ENCODE peak calls at places on chromosomes 7 and 10, in nine cellular contexts. One of them, this sample, is unnamed. For H3K36me3 and H3K4me1, the result is how much of the 10 kb centered on the place peaks cover.

GRCh38 chr10:88974446-88975376 is 15.9 kb upstream of the FAS start:
- DNase-seq in body of pancreas: peak
- DNase-seq in suprapubic skin: no peak
- DNase-seq in colonic mucosa: no peak
- DNase-seq in heart right ventricle: no peak
- DNase-seq in GM23338: no peak
- DNase-seq in heart left ventricle: no peak
- DNase-seq in cardiac muscle cell: peak
- DNase-seq in Karpas-422: no peak
- DNase-seq in this sample: no peak

GRCh38 chr7:56479748-56480147 is 363.5 kb upstream of the NUPR2 start:
- DNase-seq in body of pancreas: no peak
- DNase-seq in suprapubic skin: no peak
- DNase-seq in colonic mucosa: no peak
- DNase-seq in heart right ventricle: no peak
- DNase-seq in GM23338: no peak
- DNase-seq in heart left ventricle: no peak
- DNase-seq in cardiac muscle cell: no peak
- DNase-seq in Karpas-422: no peak
- DNase-seq in this sample: no peak

GRCh38 chr10:75959209-75959608 is 527.8 kb downstream of the LRMDA start:
- DNase-seq in body of pancreas: no peak
- DNase-seq in suprapubic skin: no peak
- DNase-seq in colonic mucosa: no peak
- DNase-seq in heart right ventricle: no peak
- DNase-seq in GM23338: no peak
- DNase-seq in heart left ventricle: no peak
- DNase-seq in cardiac muscle cell: peak
- DNase-seq in Karpas-422: no peak
- DNase-seq in this sample: peak

GRCh38 chr7:138948403-138948802 is 32.8 kb downstream of the KIAA1549 start:
- DNase-seq in body of pancreas: no peak
- DNase-seq in suprapubic skin: no peak
- DNase-seq in colonic mucosa: no peak
- DNase-seq in heart right ventricle: no peak
- DNase-seq in GM23338: no peak
- DNase-seq in heart left ventricle: no peak
- DNase-seq in cardiac muscle cell: no peak
- DNase-seq in Karpas-422: no peak
- DNase-seq in this sample: no peak

GRCh38 chr7:150311146-150311545 is 12.0 kb upstream of the LRRC61 start:
- DNase-seq in body of pancreas: no peak
- DNase-seq in suprapubic skin: no peak
- DNase-seq in colonic mucosa: no peak
- DNase-seq in heart right ventricle: no peak
- DNase-seq in GM23338: no peak
- DNase-seq in heart left ventricle: no peak
- DNase-seq in cardiac muscle cell: no peak
- DNase-seq in Karpas-422: no peak
- DNase-seq in this sample: no peak

GRCh38 chr7:130351664-130352015 is 7.0 kb downstream of the CPA5 start:
- DNase-seq in body of pancreas: no peak
- DNase-seq in suprapubic skin: no peak
- DNase-seq in colonic mucosa: no peak
- DNase-seq in heart right ventricle: no peak
- DNase-seq in GM23338: no peak
- DNase-seq in heart left ventricle: no peak
- DNase-seq in cardiac muscle cell: no peak
- DNase-seq in Karpas-422: no peak
- DNase-seq in this sample: no peak

GRCh38 chr10:94397549-94398370 is 4.6 kb upstream of the TBC1D12 start:
- DNase-seq in body of pancreas: no peak
- DNase-seq in suprapubic skin: no peak
- DNase-seq in colonic mucosa: no peak
- DNase-seq in heart right ventricle: no peak
- DNase-seq in GM23338: peak
- DNase-seq in heart left ventricle: no peak
- DNase-seq in cardiac muscle cell: peak
- DNase-seq in Karpas-422: no peak
- DNase-seq in this sample: peak

GRCh38 chr7:119197872-119198527 is 973.5 kb downstream of the ANKRD7 start:
- DNase-seq in body of pancreas: peak
- DNase-seq in suprapubic skin: no peak
- DNase-seq in colonic mucosa: peak
- DNase-seq in heart right ventricle: no peak
- DNase-seq in GM23338: peak
- DNase-seq in heart left ventricle: no peak
- DNase-seq in cardiac muscle cell: peak
- DNase-seq in Karpas-422: peak
- DNase-seq in this sample: no peak

GRCh38 chr7:81330108-81330507 is 411.3 kb upstream of the SEMA3C start:
- DNase-seq in body of pancreas: no peak
- DNase-seq in suprapubic skin: no peak
- DNase-seq in colonic mucosa: peak
- DNase-seq in heart right ventricle: no peak
- DNase-seq in GM23338: no peak
- DNase-seq in heart left ventricle: no peak
- DNase-seq in cardiac muscle cell: no peak
- DNase-seq in Karpas-422: no peak
- DNase-seq in this sample: no peak

GRCh38 chr10:82497451-82497850 is 622.5 kb downstream of the NRG3 start:
- DNase-seq in body of pancreas: no peak
- DNase-seq in suprapubic skin: no peak
- DNase-seq in colonic mucosa: no peak
- DNase-seq in heart right ventricle: no peak
- DNase-seq in GM23338: no peak
- DNase-seq in heart left ventricle: no peak
- DNase-seq in cardiac muscle cell: peak
- DNase-seq in Karpas-422: no peak
- DNase-seq in this sample: no peak

GRCh38 chr7:28726563-28726962 is 231.6 kb downstream of the TRIL start:
- DNase-seq in body of pancreas: no peak
- DNase-seq in suprapubic skin: no peak
- DNase-seq in colonic mucosa: no peak
- DNase-seq in heart right ventricle: no peak
- DNase-seq in GM23338: no peak
- DNase-seq in heart left ventricle: no peak
- DNase-seq in cardiac muscle cell: no peak
- DNase-seq in Karpas-422: no peak
- DNase-seq in this sample: no peak

GRCh38 chr10:33143160-33143728 is 185.2 kb upstream of the ITGB1 start:
- DNase-seq in body of pancreas: no peak
- DNase-seq in suprapubic skin: no peak
- DNase-seq in colonic mucosa: no peak
- DNase-seq in heart right ventricle: no peak
- DNase-seq in GM23338: no peak
- DNase-seq in heart left ventricle: no peak
- DNase-seq in cardiac muscle cell: peak
- DNase-seq in Karpas-422: no peak
- DNase-seq in this sample: peak

GRCh38 chr7:111090834-111091233 is at the start of gene LRRN3:
- DNase-seq in body of pancreas: peak
- DNase-seq in suprapubic skin: no peak
- DNase-seq in colonic mucosa: no peak
- DNase-seq in heart right ventricle: peak
- DNase-seq in GM23338: peak
- DNase-seq in heart left ventricle: peak
- DNase-seq in cardiac muscle cell: peak
- DNase-seq in Karpas-422: no peak
- DNase-seq in this sample: peak

GRCh38 chr10:6580279-6581029 is 378 bp upstream of the PRKCQ start:
- DNase-seq in body of pancreas: peak
- DNase-seq in suprapubic skin: no peak
- DNase-seq in colonic mucosa: peak
- DNase-seq in heart right ventricle: peak
- DNase-seq in GM23338: peak
- DNase-seq in heart left ventricle: peak
- DNase-seq in cardiac muscle cell: peak
- DNase-seq in Karpas-422: peak
- DNase-seq in this sample: peak

GRCh38 chr10:13834581-13835286 is 248.0 kb downstream of the PRPF18 start:
- DNase-seq in body of pancreas: peak
- DNase-seq in suprapubic skin: no peak
- DNase-seq in colonic mucosa: no peak
- DNase-seq in heart right ventricle: peak
- DNase-seq in GM23338: peak
- DNase-seq in heart left ventricle: no peak
- DNase-seq in cardiac muscle cell: peak
- DNase-seq in Karpas-422: no peak
- DNase-seq in this sample: no peak

GRCh38 chr10:30662809-30663208 is 33.3 kb upstream of the LYZL2 start:
- DNase-seq in body of pancreas: no peak
- DNase-seq in suprapubic skin: no peak
- DNase-seq in colonic mucosa: no peak
- DNase-seq in heart right ventricle: no peak
- DNase-seq in GM23338: no peak
- DNase-seq in heart left ventricle: no peak
- DNase-seq in cardiac muscle cell: no peak
- DNase-seq in Karpas-422: no peak
- DNase-seq in this sample: no peak

GRCh38 chr7:114649689-114650088 is 235.1 kb downstream of the FOXP2 start:
- DNase-seq in body of pancreas: no peak
- DNase-seq in suprapubic skin: no peak
- DNase-seq in colonic mucosa: no peak
- DNase-seq in heart right ventricle: no peak
- DNase-seq in GM23338: no peak
- DNase-seq in heart left ventricle: no peak
- DNase-seq in cardiac muscle cell: no peak
- DNase-seq in Karpas-422: no peak
- DNase-seq in this sample: no peak

GRCh38 chr10:119714484-119714816 is 11.4 kb upstream of the INPP5F start:
- DNase-seq in body of pancreas: no peak
- DNase-seq in suprapubic skin: no peak
- DNase-seq in colonic mucosa: no peak
- DNase-seq in heart right ventricle: no peak
- DNase-seq in GM23338: no peak
- DNase-seq in heart left ventricle: no peak
- DNase-seq in cardiac muscle cell: no peak
- DNase-seq in Karpas-422: no peak
- DNase-seq in this sample: no peak

GRCh38 chr10:61472090-61472674 is 19.0 kb upstream of the TMEM26 start:
- DNase-seq in body of pancreas: no peak
- DNase-seq in suprapubic skin: no peak
- DNase-seq in colonic mucosa: no peak
- DNase-seq in heart right ventricle: no peak
- DNase-seq in GM23338: peak
- DNase-seq in heart left ventricle: no peak
- DNase-seq in cardiac muscle cell: no peak
- DNase-seq in Karpas-422: no peak
- DNase-seq in this sample: no peak

GRCh38 chr10:99888623-99889022 is 106.2 kb downstream of the ABCC2 start:
- DNase-seq in body of pancreas: no peak
- DNase-seq in suprapubic skin: no peak
- DNase-seq in colonic mucosa: no peak
- DNase-seq in heart right ventricle: no peak
- DNase-seq in GM23338: no peak
- DNase-seq in heart left ventricle: no peak
- DNase-seq in cardiac muscle cell: peak
- DNase-seq in Karpas-422: no peak
- DNase-seq in this sample: peak

GRCh38 chr10:99895867-99896266 is 113.4 kb downstream of the ABCC2 start:
- DNase-seq in body of pancreas: no peak
- DNase-seq in suprapubic skin: no peak
- DNase-seq in colonic mucosa: no peak
- DNase-seq in heart right ventricle: no peak
- DNase-seq in GM23338: no peak
- DNase-seq in heart left ventricle: no peak
- DNase-seq in cardiac muscle cell: no peak
- DNase-seq in Karpas-422: no peak
- DNase-seq in this sample: no peak

GRCh38 chr10:99894613-99895012 is 112.2 kb downstream of the ABCC2 start:
- DNase-seq in body of pancreas: no peak
- DNase-seq in suprapubic skin: no peak
- DNase-seq in colonic mucosa: no peak
- DNase-seq in heart right ventricle: no peak
- DNase-seq in GM23338: no peak
- DNase-seq in heart left ventricle: no peak
- DNase-seq in cardiac muscle cell: no peak
- DNase-seq in Karpas-422: no peak
- DNase-seq in this sample: no peak
- H3K36me3 ChIP-seq in body of pancreas: half or more
- H3K36me3 ChIP-seq in suprapubic skin: half or more
- H3K36me3 ChIP-seq in colonic mucosa: under half
- H3K36me3 ChIP-seq in heart right ventricle: under half
- H3K36me3 ChIP-seq in GM23338: half or more
- H3K36me3 ChIP-seq in heart left ventricle: under half
- H3K36me3 ChIP-seq in cardiac muscle cell: half or more
- H3K36me3 ChIP-seq in Karpas-422: under half
- H3K36me3 ChIP-seq in this sample: half or more

GRCh38 chr10:80501381-80501912 is 36.3 kb upstream of the SH2D4B start:
- DNase-seq in body of pancreas: no peak
- DNase-seq in suprapubic skin: no peak
- DNase-seq in colonic mucosa: no peak
- DNase-seq in heart right ventricle: no peak
- DNase-seq in GM23338: no peak
- DNase-seq in heart left ventricle: no peak
- DNase-seq in cardiac muscle cell: no peak
- DNase-seq in Karpas-422: no peak
- DNase-seq in this sample: peak
- H3K4me1 ChIP-seq in body of pancreas: half or more
- H3K4me1 ChIP-seq in suprapubic skin: half or more
- H3K4me1 ChIP-seq in colonic mucosa: half or more
- H3K4me1 ChIP-seq in heart right ventricle: half or more
- H3K4me1 ChIP-seq in GM23338: under half
- H3K4me1 ChIP-seq in heart left ventricle: half or more
- H3K4me1 ChIP-seq in cardiac muscle cell: under half
- H3K4me1 ChIP-seq in Karpas-422: under half
- H3K4me1 ChIP-seq in this sample: half or more

GRCh38 chr7:2544541-2545188 is 10.7 kb downstream of the BRAT1 start:
- DNase-seq in body of pancreas: no peak
- DNase-seq in suprapubic skin: peak
- DNase-seq in colonic mucosa: no peak
- DNase-seq in heart right ventricle: no peak
- DNase-seq in GM23338: no peak
- DNase-seq in heart left ventricle: peak
- DNase-seq in cardiac muscle cell: no peak
- DNase-seq in Karpas-422: no peak
- DNase-seq in this sample: peak
- H3K36me3 ChIP-seq in body of pancreas: under half
- H3K36me3 ChIP-seq in suprapubic skin: half or more
- H3K36me3 ChIP-seq in colonic mucosa: under half
- H3K36me3 ChIP-seq in heart right ventricle: under half
- H3K36me3 ChIP-seq in GM23338: under half
- H3K36me3 ChIP-seq in heart left ventricle: under half
- H3K36me3 ChIP-seq in cardiac muscle cell: under half
- H3K36me3 ChIP-seq in Karpas-422: under half
- H3K36me3 ChIP-seq in this sample: under half

DNA sequence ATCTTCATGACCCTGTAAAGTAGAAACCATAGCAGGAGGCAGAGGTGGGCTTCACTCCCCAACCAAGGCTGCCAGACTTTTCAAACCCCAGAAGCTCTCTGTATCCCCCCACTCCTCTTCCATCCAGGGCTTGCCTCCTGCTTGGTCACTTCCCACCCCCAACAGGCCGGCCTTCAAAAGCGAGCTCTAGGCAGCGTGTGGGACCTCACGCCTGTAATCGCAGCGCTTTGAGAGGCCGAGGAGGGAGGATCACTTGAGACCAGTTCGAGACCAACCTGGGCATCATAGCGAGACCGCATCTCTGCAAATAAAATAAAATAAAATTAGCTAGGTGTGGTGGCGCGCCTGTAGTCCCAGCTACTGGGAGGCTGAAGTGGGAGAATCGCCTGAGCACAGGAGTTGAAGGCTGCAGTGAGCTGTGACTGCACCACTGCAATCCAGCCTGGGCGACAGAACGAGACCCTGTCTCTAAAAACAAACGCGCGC is 743 bp upstream of the POR start:
- DNase-seq in body of pancreas: no peak
- DNase-seq in suprapubic skin: no peak
- DNase-seq in colonic mucosa: peak
- DNase-seq in heart right ventricle: no peak
- DNase-seq in GM23338: peak
- DNase-seq in heart left ventricle: peak
- DNase-seq in cardiac muscle cell: no peak
- DNase-seq in Karpas-422: peak
- DNase-seq in this sample: no peak
- H3K4me1 ChIP-seq in body of pancreas: under half
- H3K4me1 ChIP-seq in suprapubic skin: under half
- H3K4me1 ChIP-seq in colonic mucosa: under half
- H3K4me1 ChIP-seq in heart right ventricle: under half
- H3K4me1 ChIP-seq in GM23338: under half
- H3K4me1 ChIP-seq in heart left ventricle: under half
- H3K4me1 ChIP-seq in cardiac muscle cell: under half
- H3K4me1 ChIP-seq in Karpas-422: under half
- H3K4me1 ChIP-seq in this sample: under half